ENCODE peak calls at places on chromosomes 16 and 17, in ten cellular contexts. V is adipocyte; K is foreskin fibroblast; Z is left ventricle myocardium inferior; M is tibial artery; T is neuronal stem cell; F is CD8-positive, alpha-beta memory T cell; D is PC-3; R is epithelial cell of esophagus; P is GM06990. Q is an unnamed sample.

GRCh38 chr17:63701477-63702222 is 1.7 kb upstream of the LIMD2 start:
- DNase-seq in K (no peak), V (no peak), R (no peak), D (no peak), M (no peak), P (peak; percentile 77), T (no peak), Z (peak; percentile 35), F (peak; percentile 67), Q (no peak)

GRCh38 chr16:70725912-70726828 is 40.3 kb upstream of the MTSS2 start:
- DNase-seq in Z (peak; percentile 79), D (no peak), V (no peak), T (no peak), F (no peak), M (no peak), R (no peak), K (no peak), P (no peak), Q (peak; percentile 80)

GRCh38 chr16:84486126-84486525 is 18.3 kb downstream of the MEAK7 start:
- DNase-seq in P (no peak), V (no peak), D (no peak), M (no peak), Z (no peak), F (no peak), K (no peak), T (no peak), R (no peak), Q (no peak)

GRCh38 chr17:8806206-8807069 is 7.3 kb upstream of the MFSD6L start:
- DNase-seq in V (no peak), R (no peak), F (no peak), T (no peak), D (no peak), Z (no peak), P (no peak), M (no peak), K (no peak), Q (no peak)

GRCh38 chr17:7046127-7046724 is 2.3 kb upstream of the SLC16A11 start:
- DNase-seq in T (no peak), M (no peak), V (no peak), P (no peak), D (peak; percentile 86), R (peak; percentile 97), Z (no peak), K (peak; percentile 39), F (peak; percentile 34), Q (no peak)

GRCh38 chr17:43118679-43119615 is 6.2 kb downstream of the BRCA1 start:
- DNase-seq in F (no peak), T (no peak), Z (no peak), K (peak; percentile 8), M (no peak), R (no peak), P (no peak), D (no peak), V (no peak), Q (no peak)

GRCh38 chr17:6323626-6324356 is 111.1 kb downstream of the AIPL1 start:
- DNase-seq in M (no peak), Z (no peak), T (no peak), F (no peak), D (peak; percentile 23), K (no peak), R (no peak), P (no peak), V (no peak), Q (peak; percentile 15)

GRCh38 chr16:3954411-3954921 is 74.0 kb upstream of the CREBBP start:
- DNase-seq in K (peak; percentile 57), P (no peak), R (peak; percentile 34), D (no peak), Z (no peak), M (no peak), T (no peak), F (no peak), V (peak; percentile 36), Q (no peak)

GRCh38 chr17:73642659-73643011 is 1.6 kb downstream of the SDK2 start:
- DNase-seq in T (no peak), F (no peak), P (no peak), V (no peak), M (no peak), R (no peak), D (no peak), Z (no peak), K (no peak), Q (no peak)
- H3K4me3 ChIP-seq in T (peak overlapping the region; percentile 98), F (peak overlapping the region; percentile 22), P (no peak overlapping the region), V (no peak overlapping the region), M (peak overlapping the region; percentile 49), R (peak overlapping the region; percentile 65), D (no peak overlapping the region), Z (peak overlapping the region; percentile 71), K (no peak overlapping the region), Q (no peak overlapping the region)

GRCh38 chr16:86515780-86516617 is 5.7 kb downstream of the FOXF1 start:
- DNase-seq in K (peak; percentile 46), F (no peak), P (no peak), R (no peak), D (no peak), T (peak; percentile 43), V (no peak), Z (no peak), M (no peak), Q (no peak)

GRCh38 chr16:86517652-86518258 is 7.4 kb downstream of the FOXF1 start:
- DNase-seq in R (peak; percentile 52), Z (peak; percentile 51), M (peak; percentile 48), K (peak; percentile 84), P (no peak), V (peak; percentile 89), D (peak; percentile 44), F (no peak), T (peak; percentile 51), Q (peak; percentile 44)

GRCh38 chr16:86516618-86517003 is 6.3 kb downstream of the FOXF1 start:
- DNase-seq in D (no peak), R (no peak), M (no peak), K (peak; percentile 38), V (no peak), Z (no peak), T (peak; percentile 11), P (no peak), F (no peak), Q (no peak)

GRCh38 chr16:86515420-86515779 is 5.1 kb downstream of the FOXF1 start:
- DNase-seq in Z (no peak), P (no peak), R (no peak), V (no peak), D (no peak), F (no peak), M (no peak), T (peak; percentile 43), K (no peak), Q (no peak)

DNA sequence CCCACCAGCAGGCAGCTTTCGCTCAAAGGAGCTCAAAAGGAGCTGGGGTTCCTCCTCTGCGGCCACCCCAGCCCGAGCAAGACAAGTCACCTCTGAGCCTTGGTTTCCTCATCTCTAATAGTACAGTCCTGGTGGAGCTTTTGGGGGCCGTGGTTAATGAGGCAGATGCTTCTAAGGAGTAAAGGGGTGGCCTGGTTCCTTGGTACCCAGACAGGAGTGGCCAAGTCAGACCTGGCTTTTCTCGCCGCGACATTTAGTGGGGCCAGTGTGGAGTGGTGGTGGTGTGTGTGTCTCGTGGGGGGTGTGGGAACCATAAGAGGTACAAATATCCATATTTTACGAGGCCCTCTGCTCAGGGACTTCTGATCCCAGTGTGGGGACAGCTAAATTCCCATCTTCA is 6.7 kb downstream of the FOXF1 start:
- DNase-seq in M (no peak), P (no peak), K (no peak), V (no peak), T (no peak), Z (no peak), R (no peak), D (no peak), F (no peak), Q (no peak)
- H3K4me3 ChIP-seq in M (no peak overlapping the region), P (no peak overlapping the region), K (no peak overlapping the region), V (no peak overlapping the region), T (no peak overlapping the region), Z (no peak overlapping the region), R (no peak overlapping the region), D (no peak overlapping the region), F (no peak overlapping the region), Q (no peak overlapping the region)

GRCh38 chr17:39667262-39668140 is 752 bp upstream of the PNMT start:
- DNase-seq in Z (peak; percentile 66), T (no peak), D (no peak), M (no peak), V (no peak), R (no peak), K (no peak), P (no peak), F (no peak), Q (no peak)

GRCh38 chr17:39669897-39670735 is 1.9 kb downstream of the PNMT start:
- DNase-seq in P (no peak), D (no peak), R (no peak), T (no peak), Z (no peak), F (no peak), K (no peak), M (no peak), V (no peak), Q (no peak)

GRCh38 chr17:39666601-39667261 is 1.5 kb upstream of the PNMT start:
- DNase-seq in M (peak; percentile 77), K (no peak), F (no peak), T (no peak), V (no peak), P (no peak), R (no peak), Z (peak; percentile 85), D (no peak), Q (no peak)

GRCh38 chr17:39666231-39666600 is 1.1 kb downstream of the TCAP start:
- DNase-seq in R (no peak), F (no peak), M (no peak), D (no peak), T (no peak), V (no peak), P (no peak), Z (peak; percentile 32), K (no peak), Q (no peak)

DNA sequence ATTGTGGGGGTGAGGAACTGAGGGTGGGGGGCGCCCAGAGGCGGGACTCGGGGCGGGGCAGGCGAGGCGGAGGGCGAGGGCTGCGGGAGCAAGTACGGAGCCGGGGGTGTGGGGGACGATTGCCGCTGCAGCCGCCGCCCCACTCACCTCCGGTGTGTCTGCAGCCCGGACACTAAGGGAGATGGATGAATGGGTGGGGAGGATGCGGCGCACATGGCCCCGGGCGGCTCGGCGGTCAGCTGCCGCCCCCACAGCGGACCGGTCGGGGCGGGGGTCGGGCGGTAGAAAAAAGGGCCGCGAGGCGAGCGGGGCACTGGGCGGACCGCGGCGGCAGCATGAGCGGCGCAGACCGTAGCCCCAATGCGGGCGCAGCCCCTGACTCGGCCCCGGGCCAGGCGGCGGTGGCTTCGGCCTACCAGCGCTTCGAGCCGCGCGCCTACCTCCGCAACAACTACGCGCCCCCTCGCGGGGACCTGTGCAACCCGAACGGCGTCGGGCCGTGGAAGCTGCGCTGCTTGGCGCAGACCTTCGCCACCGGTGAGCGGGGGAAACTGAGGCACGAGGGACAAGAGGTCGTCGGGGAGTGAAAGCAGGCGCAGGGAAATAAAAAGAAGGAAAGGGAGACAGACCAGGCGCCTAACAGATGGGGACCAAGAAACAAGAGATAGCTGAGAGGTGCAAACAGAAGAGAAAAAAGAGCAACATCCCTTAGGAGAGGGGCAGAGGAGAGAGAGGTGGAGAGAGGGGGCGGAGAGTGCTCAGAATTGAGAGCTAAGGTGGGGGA is at the start of gene PNMT:
- DNase-seq in D (peak; percentile 60), Z (peak; percentile 79), K (peak; percentile 82), T (no peak), F (peak; percentile 50), P (peak; percentile 69), R (peak; percentile 64), M (peak; percentile 67), V (peak; percentile 86), Q (peak; percentile 57)
- H3K4me3 ChIP-seq in D (peak within 1 kb of the TSS; percentile 58), Z (peak within 1 kb of the TSS; percentile 76), K (peak within 1 kb of the TSS; percentile 29), T (peak within 1 kb of the TSS; percentile 71), F (peak within 1 kb of the TSS; percentile 37), P (peak within 1 kb of the TSS; percentile 28), R (peak within 1 kb of the TSS; percentile 13), M (peak within 1 kb of the TSS; percentile 42), V (no peak within 1 kb of the TSS), Q (no peak within 1 kb of the TSS)

GRCh38 chr17:82408288-82408937 is 9.7 kb upstream of the HEXD start:
- DNase-seq in V (no peak), K (no peak), D (no peak), P (no peak), M (no peak), F (no peak), Z (no peak), T (no peak), R (no peak), Q (no peak)
- H3K4me3 ChIP-seq in V (no peak overlapping the region), K (no peak overlapping the region), D (no peak overlapping the region), P (no peak overlapping the region), M (no peak overlapping the region), F (no peak overlapping the region), Z (no peak overlapping the region), T (no peak overlapping the region), R (no peak overlapping the region), Q (no peak overlapping the region)

Q was measured in uterus.